ENCODE peak calls at places on chromosomes 2 and 18, in five cellular contexts. One of them, this sample, is unnamed. For H3K36me3, the result is how much of the 10 kb centered on the place peaks cover.

GRCh38 chr18:50917021-50917420 is 38.1 kb downstream of the ME2 start:
- DNase-seq in mesenchymal stem cell: no peak
- DNase-seq in IMR-90: peak
- DNase-seq in neuronal stem cell: no peak
- DNase-seq in H1: no peak
- DNase-seq in this sample: no peak

GRCh38 chr2:38508311-38509039 is 94.3 kb downstream of the HNRNPLL start:
- DNase-seq in mesenchymal stem cell: peak
- DNase-seq in IMR-90: peak
- DNase-seq in neuronal stem cell: peak
- DNase-seq in H1: peak
- DNase-seq in this sample: peak

GRCh38 chr2:103656558-103656957 is 894.7 kb downstream of the TMEM182 start:
- DNase-seq in mesenchymal stem cell: no peak
- DNase-seq in IMR-90: no peak
- DNase-seq in neuronal stem cell: peak
- DNase-seq in H1: no peak
- DNase-seq in this sample: no peak

GRCh38 chr18:21769206-21769605 is 28.6 kb downstream of the MIB1 start:
- DNase-seq in mesenchymal stem cell: no peak
- DNase-seq in IMR-90: no peak
- DNase-seq in neuronal stem cell: no peak
- DNase-seq in H1: no peak
- DNase-seq in this sample: no peak

GRCh38 chr2:54665436-54665856 is 58.0 kb upstream of the EML6 start:
- DNase-seq in mesenchymal stem cell: peak
- DNase-seq in IMR-90: peak
- DNase-seq in neuronal stem cell: peak
- DNase-seq in H1: no peak
- DNase-seq in this sample: peak

GRCh38 chr2:38074775-38075435 is 1.0 kb downstream of the CYP1B1 start:
- DNase-seq in mesenchymal stem cell: peak
- DNase-seq in IMR-90: no peak
- DNase-seq in neuronal stem cell: peak
- DNase-seq in H1: no peak
- DNase-seq in this sample: no peak

GRCh38 chr2:191245046-191245868 is at the start of gene MYO1B:
- DNase-seq in mesenchymal stem cell: peak
- DNase-seq in IMR-90: peak
- DNase-seq in neuronal stem cell: peak
- DNase-seq in H1: peak
- DNase-seq in this sample: peak

GRCh38 chr2:164952057-164952702 is 3.1 kb downstream of the SLC38A11 start:
- DNase-seq in mesenchymal stem cell: no peak
- DNase-seq in IMR-90: no peak
- DNase-seq in neuronal stem cell: no peak
- DNase-seq in H1: no peak
- DNase-seq in this sample: no peak

GRCh38 chr2:160427629-160428424 is 65.8 kb downstream of the RBMS1 start:
- DNase-seq in mesenchymal stem cell: peak
- DNase-seq in IMR-90: peak
- DNase-seq in neuronal stem cell: no peak
- DNase-seq in H1: no peak
- DNase-seq in this sample: no peak

GRCh38 chr2:121309801-121310200 is 24.8 kb upstream of the TFCP2L1 start:
- DNase-seq in mesenchymal stem cell: no peak
- DNase-seq in IMR-90: no peak
- DNase-seq in neuronal stem cell: no peak
- DNase-seq in H1: no peak
- DNase-seq in this sample: no peak

GRCh38 chr2:33210626-33211025 is 263.9 kb downstream of the LTBP1 start:
- DNase-seq in mesenchymal stem cell: peak
- DNase-seq in IMR-90: peak
- DNase-seq in neuronal stem cell: no peak
- DNase-seq in H1: no peak
- DNase-seq in this sample: peak

GRCh38 chr18:21281611-21282010 is 39.6 kb downstream of the GREB1L start:
- DNase-seq in mesenchymal stem cell: no peak
- DNase-seq in IMR-90: no peak
- DNase-seq in neuronal stem cell: no peak
- DNase-seq in H1: no peak
- DNase-seq in this sample: peak

GRCh38 chr2:82959677-82960076 is 1499.4 kb downstream of the SUCLG1 start:
- DNase-seq in mesenchymal stem cell: no peak
- DNase-seq in IMR-90: no peak
- DNase-seq in neuronal stem cell: no peak
- DNase-seq in H1: no peak
- DNase-seq in this sample: no peak

GRCh38 chr2:27085062-27085669 is 1.4 kb upstream of the KHK start:
- DNase-seq in mesenchymal stem cell: no peak
- DNase-seq in IMR-90: no peak
- DNase-seq in neuronal stem cell: no peak
- DNase-seq in H1: no peak
- DNase-seq in this sample: no peak

GRCh38 chr18:44973282-44973681 is 292.6 kb downstream of the SETBP1 start:
- DNase-seq in mesenchymal stem cell: peak
- DNase-seq in IMR-90: no peak
- DNase-seq in neuronal stem cell: no peak
- DNase-seq in H1: no peak
- DNase-seq in this sample: peak

GRCh38 chr2:224545884-224546644 is 39.1 kb downstream of the CUL3 start:
- DNase-seq in mesenchymal stem cell: peak
- DNase-seq in IMR-90: peak
- DNase-seq in neuronal stem cell: no peak
- DNase-seq in H1: no peak
- DNase-seq in this sample: no peak

GRCh38 chr2:203705184-203705583 is 1.3 kb upstream of the CD28 start:
- DNase-seq in mesenchymal stem cell: no peak
- DNase-seq in IMR-90: no peak
- DNase-seq in neuronal stem cell: no peak
- DNase-seq in H1: no peak
- DNase-seq in this sample: no peak

GRCh38 chr2:190088917-190089316 is 26.4 kb upstream of the MSTN start:
- DNase-seq in mesenchymal stem cell: peak
- DNase-seq in IMR-90: peak
- DNase-seq in neuronal stem cell: peak
- DNase-seq in H1: no peak
- DNase-seq in this sample: peak

GRCh38 chr18:77092104-77093066 is 40.2 kb downstream of the MBP start:
- DNase-seq in mesenchymal stem cell: no peak
- DNase-seq in IMR-90: no peak
- DNase-seq in neuronal stem cell: no peak
- DNase-seq in H1: no peak
- DNase-seq in this sample: peak

GRCh38 chr2:101736233-101736632 is 38.7 kb downstream of the MAP4K4 start:
- DNase-seq in mesenchymal stem cell: no peak
- DNase-seq in IMR-90: no peak
- DNase-seq in neuronal stem cell: no peak
- DNase-seq in H1: no peak
- DNase-seq in this sample: no peak

GRCh38 chr2:74499940-74500577 is 656 bp upstream of the LBX2 start:
- DNase-seq in mesenchymal stem cell: no peak
- DNase-seq in IMR-90: no peak
- DNase-seq in neuronal stem cell: no peak
- DNase-seq in H1: no peak
- DNase-seq in this sample: no peak

GRCh38 chr2:150528861-150529801 is 41.7 kb upstream of the RND3 start:
- DNase-seq in mesenchymal stem cell: peak
- DNase-seq in IMR-90: peak
- DNase-seq in neuronal stem cell: no peak
- DNase-seq in H1: no peak
- DNase-seq in this sample: peak

GRCh38 chr2:179104736-179105135 is 54.8 kb upstream of the CCDC141 start:
- DNase-seq in mesenchymal stem cell: peak
- DNase-seq in IMR-90: peak
- DNase-seq in neuronal stem cell: no peak
- DNase-seq in H1: no peak
- DNase-seq in this sample: no peak

GRCh38 chr2:54481686-54482085 is 25.6 kb downstream of the SPTBN1 start:
- DNase-seq in mesenchymal stem cell: no peak
- DNase-seq in IMR-90: no peak
- DNase-seq in neuronal stem cell: no peak
- DNase-seq in H1: no peak
- DNase-seq in this sample: no peak

GRCh38 chr18:44996261-44996660 is 315.6 kb downstream of the SETBP1 start:
- DNase-seq in mesenchymal stem cell: no peak
- DNase-seq in IMR-90: no peak
- DNase-seq in neuronal stem cell: no peak
- DNase-seq in H1: no peak
- DNase-seq in this sample: no peak

GRCh38 chr18:33928226-33928625 is 296.5 kb downstream of the NOL4 start:
- DNase-seq in mesenchymal stem cell: peak
- DNase-seq in IMR-90: peak
- DNase-seq in neuronal stem cell: no peak
- DNase-seq in H1: no peak
- DNase-seq in this sample: no peak

GRCh38 chr2:159213296-159213695 is 73.2 kb downstream of the WDSUB1 start:
- DNase-seq in mesenchymal stem cell: no peak
- DNase-seq in IMR-90: no peak
- DNase-seq in neuronal stem cell: no peak
- DNase-seq in H1: no peak
- DNase-seq in this sample: peak

GRCh38 chr2:189149981-189150380 is 29.6 kb downstream of the COL5A2 start:
- DNase-seq in mesenchymal stem cell: peak
- DNase-seq in IMR-90: peak
- DNase-seq in neuronal stem cell: no peak
- DNase-seq in H1: no peak
- DNase-seq in this sample: peak

GRCh38 chr2:175687465-175687864 is 314.6 kb downstream of the LNPK start:
- DNase-seq in mesenchymal stem cell: no peak
- DNase-seq in IMR-90: no peak
- DNase-seq in neuronal stem cell: no peak
- DNase-seq in H1: no peak
- DNase-seq in this sample: no peak

GRCh38 chr2:142285480-142285879 is 154.7 kb upstream of the LRP1B start:
- DNase-seq in mesenchymal stem cell: no peak
- DNase-seq in IMR-90: no peak
- DNase-seq in neuronal stem cell: no peak
- DNase-seq in H1: no peak
- DNase-seq in this sample: no peak

GRCh38 chr2:234911271-234911670 is 40.5 kb upstream of the SH3BP4 start:
- DNase-seq in mesenchymal stem cell: peak
- DNase-seq in IMR-90: peak
- DNase-seq in neuronal stem cell: no peak
- DNase-seq in H1: no peak
- DNase-seq in this sample: peak

GRCh38 chr18:33781429-33781828 is 203.4 kb downstream of the ASXL3 start:
- DNase-seq in mesenchymal stem cell: no peak
- DNase-seq in IMR-90: no peak
- DNase-seq in neuronal stem cell: no peak
- DNase-seq in H1: no peak
- DNase-seq in this sample: no peak

GRCh38 chr2:30942430-30942829 is 135.2 kb upstream of the CAPN13 start:
- DNase-seq in mesenchymal stem cell: no peak
- DNase-seq in IMR-90: no peak
- DNase-seq in neuronal stem cell: no peak
- DNase-seq in H1: no peak
- DNase-seq in this sample: no peak

GRCh38 chr2:96549967-96550786 is 13.6 kb downstream of the ARID5A start:
- DNase-seq in mesenchymal stem cell: no peak
- DNase-seq in IMR-90: no peak
- DNase-seq in neuronal stem cell: peak
- DNase-seq in H1: peak
- DNase-seq in this sample: peak
- H3K36me3 ChIP-seq in mesenchymal stem cell: half or more
- H3K36me3 ChIP-seq in IMR-90: under half
- H3K36me3 ChIP-seq in neuronal stem cell: under half
- H3K36me3 ChIP-seq in H1: under half
- H3K36me3 ChIP-seq in this sample: under half

DNA sequence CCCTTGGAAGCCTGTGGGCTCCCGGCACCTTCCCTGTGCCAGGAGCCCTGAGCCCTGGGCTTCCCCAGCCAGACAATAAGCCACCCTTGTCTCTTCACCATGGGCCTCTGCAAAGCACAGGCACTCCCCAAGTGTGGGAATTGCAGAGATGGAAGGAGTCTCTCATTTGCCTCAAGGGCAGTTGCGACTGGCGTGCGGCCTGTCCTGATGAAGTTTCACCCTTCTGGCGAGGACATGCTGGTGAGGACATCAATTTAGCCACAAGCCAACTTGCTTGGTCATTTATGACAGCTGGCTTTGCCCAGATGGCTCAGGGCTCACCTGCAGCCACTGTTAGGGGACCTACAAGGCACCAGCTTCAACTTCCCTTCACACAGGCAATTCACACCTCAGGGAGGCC is 180.2 kb downstream of the ANAPC1 start:
- DNase-seq in mesenchymal stem cell: no peak
- DNase-seq in IMR-90: no peak
- DNase-seq in neuronal stem cell: no peak
- DNase-seq in H1: no peak
- DNase-seq in this sample: no peak
- H4K91ac ChIP-seq in mesenchymal stem cell: peak
- H4K91ac ChIP-seq in IMR-90: no peak
- H4K91ac ChIP-seq in neuronal stem cell: peak
- H4K91ac ChIP-seq in H1: peak
- H4K91ac ChIP-seq in this sample: peak

GRCh38 chr2:69517410-69517809 is 80.2 kb upstream of the NFU1 start:
- DNase-seq in mesenchymal stem cell: no peak
- DNase-seq in IMR-90: peak
- DNase-seq in neuronal stem cell: no peak
- DNase-seq in H1: no peak
- DNase-seq in this sample: no peak

GRCh38 chr2:69514836-69515235 is 77.6 kb upstream of the NFU1 start:
- DNase-seq in mesenchymal stem cell: peak
- DNase-seq in IMR-90: peak
- DNase-seq in neuronal stem cell: no peak
- DNase-seq in H1: no peak
- DNase-seq in this sample: no peak

GRCh38 chr2:69521747-69522146 is 84.5 kb upstream of the NFU1 start:
- DNase-seq in mesenchymal stem cell: no peak
- DNase-seq in IMR-90: no peak
- DNase-seq in neuronal stem cell: no peak
- DNase-seq in H1: no peak
- DNase-seq in this sample: no peak

GRCh38 chr2:69514406-69514805 is 77.2 kb upstream of the NFU1 start:
- DNase-seq in mesenchymal stem cell: peak
- DNase-seq in IMR-90: peak
- DNase-seq in neuronal stem cell: peak
- DNase-seq in H1: no peak
- DNase-seq in this sample: peak

GRCh38 chr2:69518836-69519235 is 81.6 kb upstream of the NFU1 start:
- DNase-seq in mesenchymal stem cell: no peak
- DNase-seq in IMR-90: no peak
- DNase-seq in neuronal stem cell: no peak
- DNase-seq in H1: peak
- DNase-seq in this sample: peak
- H3K36me3 ChIP-seq in mesenchymal stem cell: half or more
- H3K36me3 ChIP-seq in IMR-90: under half
- H3K36me3 ChIP-seq in neuronal stem cell: under half
- H3K36me3 ChIP-seq in H1: under half
- H3K36me3 ChIP-seq in this sample: under half

DNA sequence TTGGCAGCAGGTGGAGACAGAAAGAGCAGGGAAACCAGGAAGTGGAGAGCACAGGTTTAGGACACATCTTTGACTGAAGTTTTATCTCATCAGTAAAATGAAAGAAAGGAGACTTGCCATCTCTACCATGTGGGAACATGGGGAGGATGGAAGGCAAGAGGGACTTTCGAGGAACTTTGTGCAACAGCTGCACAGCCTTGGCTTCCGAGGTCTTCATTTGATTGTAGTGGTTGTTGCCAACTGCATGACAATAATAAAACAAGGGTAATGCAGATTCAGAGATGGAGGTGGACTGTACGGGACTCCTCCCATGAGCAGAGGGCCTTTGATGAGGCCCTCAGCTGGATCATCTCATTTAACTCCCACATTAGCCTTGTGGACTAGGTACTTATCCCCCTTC is 49.3 kb upstream of the FZD7 start:
- DNase-seq in mesenchymal stem cell: no peak
- DNase-seq in IMR-90: no peak
- DNase-seq in neuronal stem cell: no peak
- DNase-seq in H1: no peak
- DNase-seq in this sample: no peak
- H4K91ac ChIP-seq in mesenchymal stem cell: no peak
- H4K91ac ChIP-seq in IMR-90: no peak
- H4K91ac ChIP-seq in neuronal stem cell: no peak
- H4K91ac ChIP-seq in H1: no peak
- H4K91ac ChIP-seq in this sample: no peak